ENCODE peak calls at places on chromosomes 3 and 15, in ten cellular contexts. J is PC-3, R is mammary epithelial cell, M is lower lobe of right lung, B is HepG2, Z is pancreas, L is cardiac muscle cell, P is A673, C is small intestine, U is A549. V is an unnamed sample.

GRCh38 chr15:93298901-93299300 is 209.9 kb upstream of the RGMA start:
- DNase-seq in J (no peak), R (peak), M (peak), B (no peak), Z (no peak), L (no peak), P (peak), C (peak), U (no peak), V (no peak)

GRCh38 chr3:187802928-187803259 is 57.6 kb upstream of the BCL6 start:
- DNase-seq in J (no peak), R (no peak), M (no peak), B (no peak), Z (no peak), L (no peak), P (no peak), C (peak), U (no peak), V (no peak)

GRCh38 chr3:4985330-4986174 is 6.3 kb downstream of the BHLHE40 start:
- DNase-seq in J (peak), R (peak), M (no peak), B (peak), Z (peak), L (no peak), P (no peak), C (no peak), U (peak), V (no peak)

GRCh38 chr15:89673162-89673506 is 6.0 kb downstream of the PLIN1 start:
- DNase-seq in J (peak), R (no peak), M (no peak), B (peak), Z (no peak), L (peak), P (peak), C (no peak), U (peak), V (no peak)

GRCh38 chr3:124529826-124530571 is 200.3 kb upstream of the UMPS start:
- DNase-seq in J (peak), R (peak), M (no peak), B (no peak), Z (no peak), L (no peak), P (peak), C (no peak), U (no peak), V (no peak)

GRCh38 chr15:69568621-69569020 is 116.0 kb downstream of the RPLP1 start:
- DNase-seq in J (no peak), R (peak), M (no peak), B (no peak), Z (no peak), L (no peak), P (no peak), C (no peak), U (no peak), V (no peak)

GRCh38 chr15:25068696-25069095 is 113.9 kb downstream of the SNRPN start:
- DNase-seq in J (no peak), R (no peak), M (no peak), B (no peak), Z (no peak), L (no peak), P (no peak), C (no peak), U (no peak), V (no peak)

GRCh38 chr3:113695818-113696645 is at the start of gene USF3:
- DNase-seq in J (peak), R (peak), M (peak), B (peak), Z (peak), L (peak), P (peak), C (peak), U (peak), V (peak)

GRCh38 chr3:43907508-43907858 is 216.7 kb downstream of the ABHD5 start:
- DNase-seq in J (no peak), R (no peak), M (no peak), B (no peak), Z (no peak), L (no peak), P (no peak), C (no peak), U (no peak), V (no peak)

GRCh38 chr3:112390783-112391641 is 58.1 kb downstream of the CD200 start:
- DNase-seq in J (peak), R (peak), M (no peak), B (no peak), Z (no peak), L (no peak), P (peak), C (no peak), U (no peak), V (no peak)

GRCh38 chr15:88661041-88661765 is 22.4 kb downstream of the ISG20 start:
- DNase-seq in J (no peak), R (no peak), M (no peak), B (no peak), Z (no peak), L (no peak), P (no peak), C (no peak), U (no peak), V (no peak)

GRCh38 chr3:112114558-112115160 is 18.4 kb downstream of the GCSAM start:
- DNase-seq in J (no peak), R (no peak), M (no peak), B (no peak), Z (no peak), L (no peak), P (no peak), C (no peak), U (no peak), V (no peak)

GRCh38 chr3:156614642-156615511 is 59.5 kb upstream of the TIPARP start:
- DNase-seq in J (peak), R (peak), M (no peak), B (no peak), Z (no peak), L (peak), P (peak), C (peak), U (no peak), V (no peak)

GRCh38 chr3:51717947-51718346 is 11.1 kb downstream of the GRM2 start:
- DNase-seq in J (no peak), R (no peak), M (no peak), B (no peak), Z (no peak), L (no peak), P (no peak), C (no peak), U (no peak), V (no peak)

GRCh38 chr15:69107025-69107620 is 53.3 kb upstream of the GLCE start:
- DNase-seq in J (peak), R (no peak), M (no peak), B (no peak), Z (no peak), L (no peak), P (no peak), C (no peak), U (no peak), V (no peak)

GRCh38 chr15:64070965-64071851 is 22.4 kb downstream of the CIAO2A start:
- DNase-seq in J (peak), R (peak), M (no peak), B (peak), Z (peak), L (no peak), P (no peak), C (peak), U (peak), V (peak)

GRCh38 chr3:61794961-61795360 is 233.6 kb downstream of the PTPRG start:
- DNase-seq in J (no peak), R (no peak), M (no peak), B (no peak), Z (no peak), L (no peak), P (no peak), C (no peak), U (no peak), V (no peak)

GRCh38 chr3:4765212-4765611 is 214.0 kb upstream of the BHLHE40 start:
- DNase-seq in J (no peak), R (no peak), M (no peak), B (no peak), Z (no peak), L (no peak), P (no peak), C (no peak), U (no peak), V (no peak)

GRCh38 chr3:54067060-54067459 is 55.3 kb upstream of the CACNA2D3 start:
- DNase-seq in J (no peak), R (peak), M (no peak), B (no peak), Z (no peak), L (no peak), P (no peak), C (no peak), U (no peak), V (no peak)

GRCh38 chr15:74402873-74403589 is 30.7 kb downstream of the SEMA7A start:
- DNase-seq in J (no peak), R (no peak), M (peak), B (no peak), Z (no peak), L (no peak), P (no peak), C (peak), U (no peak), V (peak)

GRCh38 chr3:166900866-166901577 is 479.1 kb downstream of the ZBBX start:
- DNase-seq in J (peak), R (no peak), M (no peak), B (no peak), Z (no peak), L (no peak), P (no peak), C (no peak), U (no peak), V (no peak)

GRCh38 chr15:95866698-95867440 is 463.6 kb upstream of the NR2F2 start:
- DNase-seq in J (no peak), R (no peak), M (no peak), B (no peak), Z (no peak), L (no peak), P (no peak), C (no peak), U (no peak), V (no peak)

GRCh38 chr3:121855555-121855954 is 20.5 kb downstream of the EAF2 start:
- DNase-seq in J (peak), R (peak), M (no peak), B (peak), Z (no peak), L (peak), P (peak), C (peak), U (no peak), V (no peak)

GRCh38 chr15:40292246-40292645 is 9.4 kb upstream of the ANKRD63 start:
- DNase-seq in J (no peak), R (no peak), M (no peak), B (no peak), Z (no peak), L (no peak), P (no peak), C (no peak), U (no peak), V (no peak)

GRCh38 chr15:26739791-26740190 is 33.1 kb downstream of the GABRB3 start:
- DNase-seq in J (no peak), R (no peak), M (no peak), B (no peak), Z (no peak), L (no peak), P (no peak), C (no peak), U (no peak), V (no peak)

GRCh38 chr3:37935290-37935668 is 55.3 kb upstream of the VILL start:
- DNase-seq in J (no peak), R (no peak), M (no peak), B (peak), Z (no peak), L (peak), P (no peak), C (peak), U (no peak), V (no peak)

GRCh38 chr3:37937156-37937555 is 53.4 kb upstream of the VILL start:
- DNase-seq in J (no peak), R (peak), M (no peak), B (no peak), Z (no peak), L (no peak), P (no peak), C (no peak), U (no peak), V (no peak)

GRCh38 chr3:37932505-37932904 is 58.1 kb upstream of the VILL start:
- DNase-seq in J (no peak), R (no peak), M (no peak), B (no peak), Z (no peak), L (no peak), P (no peak), C (no peak), U (no peak), V (no peak)

GRCh38 chr3:37935756-37936666 is 54.6 kb upstream of the VILL start:
- DNase-seq in J (peak), R (peak), M (no peak), B (peak), Z (no peak), L (peak), P (peak), C (no peak), U (no peak), V (no peak)

GRCh38 chr3:37934631-37935289 is 55.8 kb upstream of the VILL start:
- DNase-seq in J (no peak), R (no peak), M (no peak), B (no peak), Z (no peak), L (no peak), P (no peak), C (no peak), U (no peak), V (no peak)
- H3K27ac ChIP-seq in J (no peak), R (peak), M (peak), B (peak), Z (no peak), L (peak), P (no peak), C (no peak), U (peak), V (peak)

GRCh38 chr3:14410501-14411165 is 8.2 kb downstream of the SLC6A6 start:
- DNase-seq in J (peak), R (peak), M (peak), B (peak), Z (no peak), L (no peak), P (peak), C (no peak), U (peak), V (peak)
- H3K27ac ChIP-seq in J (peak), R (peak), M (peak), B (no peak), Z (no peak), L (no peak), P (no peak), C (no peak), U (peak), V (peak)

GRCh38 chr3:31848921-31849320 is 132.1 kb downstream of the OSBPL10 start:
- DNase-seq in J (no peak), R (no peak), M (no peak), B (peak), Z (no peak), L (peak), P (no peak), C (peak), U (no peak), V (no peak)

GRCh38 chr3:31847760-31848159 is 133.3 kb downstream of the OSBPL10 start:
- DNase-seq in J (no peak), R (no peak), M (no peak), B (no peak), Z (no peak), L (no peak), P (no peak), C (no peak), U (no peak), V (no peak)

GRCh38 chr3:31851278-31851677 is 129.8 kb downstream of the OSBPL10 start:
- DNase-seq in J (no peak), R (no peak), M (no peak), B (no peak), Z (no peak), L (no peak), P (no peak), C (no peak), U (no peak), V (no peak)

GRCh38 chr3:31853580-31853979 is 127.5 kb downstream of the OSBPL10 start:
- DNase-seq in J (no peak), R (peak), M (no peak), B (no peak), Z (no peak), L (no peak), P (no peak), C (no peak), U (no peak), V (no peak)

GRCh38 chr3:31848163-31848848 is 132.8 kb downstream of the OSBPL10 start:
- DNase-seq in J (no peak), R (no peak), M (no peak), B (peak), Z (no peak), L (no peak), P (no peak), C (no peak), U (no peak), V (no peak)
- H3K27ac ChIP-seq in J (no peak), R (no peak), M (no peak), B (no peak), Z (no peak), L (no peak), P (no peak), C (no peak), U (no peak), V (no peak)

GRCh38 chr3:32613183-32613582 is 42.5 kb upstream of the DYNC1LI1 start:
- DNase-seq in J (no peak), R (peak), M (no peak), B (no peak), Z (no peak), L (no peak), P (no peak), C (no peak), U (no peak), V (no peak)
- H3K27ac ChIP-seq in J (no peak), R (no peak), M (no peak), B (no peak), Z (no peak), L (no peak), P (no peak), C (no peak), U (no peak), V (no peak)

GRCh38 chr3:154428369-154429206 is 1.4 kb downstream of the GPR149 start:
- DNase-seq in J (no peak), R (no peak), M (no peak), B (no peak), Z (peak), L (peak), P (no peak), C (no peak), U (no peak), V (peak)

GRCh38 chr3:154430014-154430413 is at the start of gene GPR149:
- DNase-seq in J (no peak), R (peak), M (no peak), B (no peak), Z (no peak), L (peak), P (no peak), C (no peak), U (no peak), V (no peak)

GRCh38 chr3:154427685-154428291 is 2.2 kb downstream of the GPR149 start:
- DNase-seq in J (no peak), R (no peak), M (no peak), B (no peak), Z (no peak), L (peak), P (peak), C (no peak), U (no peak), V (peak)

DNA sequence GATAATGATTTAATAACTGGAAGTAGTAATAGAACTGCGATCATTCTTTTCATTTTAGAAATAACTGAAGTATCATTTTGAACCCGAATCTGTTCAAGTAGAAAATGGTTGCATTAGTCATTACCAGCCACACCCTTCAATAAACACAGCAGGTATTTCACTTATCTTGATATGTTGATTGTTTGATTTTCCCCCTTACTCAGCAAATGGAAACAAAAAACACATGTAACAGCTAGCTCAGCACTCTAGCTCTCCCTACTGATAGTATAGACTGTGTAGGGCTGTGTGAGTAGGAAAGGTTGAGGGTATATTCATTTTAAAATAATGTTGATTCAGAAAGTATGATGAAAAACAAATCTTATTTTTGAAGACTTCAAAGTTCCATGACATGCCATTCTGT is 1.1 kb upstream of the GPR149 start:
- DNase-seq in J (peak), R (no peak), M (no peak), B (no peak), Z (no peak), L (no peak), P (no peak), C (no peak), U (no peak), V (no peak)
- H3K27ac ChIP-seq in J (no peak), R (no peak), M (no peak), B (no peak), Z (no peak), L (no peak), P (no peak), C (no peak), U (no peak), V (no peak)

GRCh38 chr3:100615684-100616083 is 6.3 kb downstream of the ADGRG7 start:
- DNase-seq in J (no peak), R (no peak), M (no peak), B (no peak), Z (no peak), L (no peak), P (no peak), C (no peak), U (no peak), V (no peak)

GRCh38 chr3:100609963-100610362 is 562 bp downstream of the ADGRG7 start:
- DNase-seq in J (no peak), R (no peak), M (no peak), B (no peak), Z (no peak), L (no peak), P (peak), C (peak), U (no peak), V (no peak)

GRCh38 chr3:100613721-100614390 is 4.5 kb downstream of the ADGRG7 start:
- DNase-seq in J (no peak), R (no peak), M (no peak), B (peak), Z (no peak), L (no peak), P (no peak), C (peak), U (no peak), V (no peak)

GRCh38 chr3:100611221-100611620 is 1.8 kb downstream of the ADGRG7 start:
- DNase-seq in J (no peak), R (no peak), M (no peak), B (no peak), Z (no peak), L (no peak), P (peak), C (no peak), U (no peak), V (no peak)

DNA sequence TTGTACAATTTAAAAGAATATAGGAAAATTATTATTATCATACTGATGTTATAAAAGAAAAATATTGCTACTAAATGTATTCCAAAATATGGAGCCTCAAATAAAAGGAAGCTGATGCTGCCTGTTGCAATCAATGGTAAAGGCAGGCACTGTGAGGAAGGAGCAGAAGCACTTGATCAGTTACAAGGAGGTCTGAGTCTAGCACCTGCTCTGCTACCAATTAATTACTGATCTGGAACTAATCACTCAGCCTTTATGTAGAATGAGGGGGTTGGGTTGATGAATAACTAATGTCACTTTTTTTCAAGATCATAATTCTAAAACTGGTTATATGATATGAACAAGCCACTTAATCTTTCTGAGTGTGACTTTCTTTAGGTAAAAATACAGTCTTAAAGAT is 5.5 kb downstream of the ADGRG7 start:
- DNase-seq in J (no peak), R (no peak), M (no peak), B (no peak), Z (no peak), L (no peak), P (no peak), C (peak), U (no peak), V (no peak)
- H3K27ac ChIP-seq in J (no peak), R (no peak), M (no peak), B (no peak), Z (no peak), L (no peak), P (peak), C (no peak), U (no peak), V (no peak)

GRCh38 chr3:119297169-119297568 is 3.0 kb downstream of the ARHGAP31 start:
- DNase-seq in J (peak), R (no peak), M (no peak), B (no peak), Z (no peak), L (no peak), P (no peak), C (no peak), U (no peak), V (no peak)

GRCh38 chr3:119298565-119298941 is 4.4 kb downstream of the ARHGAP31 start:
- DNase-seq in J (no peak), R (no peak), M (no peak), B (no peak), Z (no peak), L (no peak), P (no peak), C (no peak), U (no peak), V (no peak)

GRCh38 chr3:119294889-119295769 is 946 bp downstream of the ARHGAP31 start:
- DNase-seq in J (peak), R (peak), M (peak), B (no peak), Z (no peak), L (peak), P (peak), C (peak), U (peak), V (peak)

GRCh38 chr3:119295816-119296484 is 1.8 kb downstream of the ARHGAP31 start:
- DNase-seq in J (no peak), R (peak), M (no peak), B (no peak), Z (no peak), L (no peak), P (no peak), C (no peak), U (no peak), V (no peak)

DNA sequence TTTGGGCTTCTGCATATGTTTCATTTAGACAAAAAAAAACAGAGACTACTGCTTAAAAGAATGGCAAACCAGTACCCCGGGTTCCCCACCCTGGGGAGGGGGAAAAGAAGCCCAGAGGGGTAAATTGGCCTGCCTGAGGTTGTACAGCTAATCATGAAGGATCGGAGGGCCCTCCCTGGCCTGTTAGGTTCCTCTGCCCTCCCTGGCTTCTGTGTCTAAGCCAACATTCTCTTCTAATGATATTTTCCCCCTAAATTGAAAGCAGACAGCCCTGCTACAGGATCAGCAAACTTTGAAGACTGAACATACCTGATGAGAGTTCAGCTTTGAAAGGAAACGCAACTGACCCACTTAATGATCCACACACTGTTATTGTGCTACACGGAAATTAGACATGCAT is 2.5 kb downstream of the ARHGAP31 start:
- DNase-seq in J (no peak), R (no peak), M (no peak), B (no peak), Z (no peak), L (no peak), P (no peak), C (no peak), U (no peak), V (no peak)
- H3K27ac ChIP-seq in J (no peak), R (no peak), M (peak), B (no peak), Z (no peak), L (peak), P (no peak), C (no peak), U (no peak), V (peak)

V was measured in left lung.